ENCODE peak calls at places on chromosomes 16 and 17, in eight cellular contexts. N is fibroblast of pulmonary artery, E is cardiac fibroblast, C is mucosa of descending colon, T is MM.1S, X is thoracic aorta, H is adrenal gland, Z is coronary artery. G is an unnamed sample.

GRCh38 chr16:424033-424622 is 1.3 kb upstream of the RAB11FIP3 start:
- DNase-seq in Z (peak), E (peak), H (peak), X (peak), N (peak), T (no peak), C (no peak), G (no peak)

GRCh38 chr17:6558932-6559752 is 2.8 kb upstream of the PITPNM3 start:
- DNase-seq in X (no peak), N (peak), C (no peak), E (peak), H (peak), T (no peak), Z (no peak), G (no peak)

GRCh38 chr17:42198897-42199296 is 4.6 kb upstream of the GHDC start:
- DNase-seq in N (no peak), C (no peak), X (no peak), E (no peak), H (peak), T (no peak), Z (no peak), G (no peak)

GRCh38 chr17:75476752-75477492 is 20.5 kb downstream of the TMEM94 start:
- DNase-seq in Z (no peak), N (no peak), H (peak), C (peak), T (no peak), E (no peak), X (no peak), G (no peak)

GRCh38 chr17:73643846-73644144 is 450 bp downstream of the SDK2 start:
- DNase-seq in E (no peak), N (no peak), X (no peak), C (no peak), T (no peak), Z (no peak), H (no peak), G (no peak)

GRCh38 chr17:14748036-14748715 is 447.3 kb downstream of the HS3ST3B1 start:
- DNase-seq in H (no peak), C (no peak), X (no peak), T (no peak), E (no peak), Z (no peak), N (no peak), G (no peak)

GRCh38 chr16:89498839-89499238 is 8.5 kb upstream of the ANKRD11 start:
- DNase-seq in X (no peak), T (no peak), N (no peak), Z (no peak), E (no peak), H (peak), C (peak), G (no peak)

GRCh38 chr17:61389670-61390478 is 9.8 kb upstream of the TBX2 start:
- DNase-seq in T (peak), N (peak), C (peak), Z (no peak), H (peak), E (peak), X (no peak), G (peak)

DNA sequence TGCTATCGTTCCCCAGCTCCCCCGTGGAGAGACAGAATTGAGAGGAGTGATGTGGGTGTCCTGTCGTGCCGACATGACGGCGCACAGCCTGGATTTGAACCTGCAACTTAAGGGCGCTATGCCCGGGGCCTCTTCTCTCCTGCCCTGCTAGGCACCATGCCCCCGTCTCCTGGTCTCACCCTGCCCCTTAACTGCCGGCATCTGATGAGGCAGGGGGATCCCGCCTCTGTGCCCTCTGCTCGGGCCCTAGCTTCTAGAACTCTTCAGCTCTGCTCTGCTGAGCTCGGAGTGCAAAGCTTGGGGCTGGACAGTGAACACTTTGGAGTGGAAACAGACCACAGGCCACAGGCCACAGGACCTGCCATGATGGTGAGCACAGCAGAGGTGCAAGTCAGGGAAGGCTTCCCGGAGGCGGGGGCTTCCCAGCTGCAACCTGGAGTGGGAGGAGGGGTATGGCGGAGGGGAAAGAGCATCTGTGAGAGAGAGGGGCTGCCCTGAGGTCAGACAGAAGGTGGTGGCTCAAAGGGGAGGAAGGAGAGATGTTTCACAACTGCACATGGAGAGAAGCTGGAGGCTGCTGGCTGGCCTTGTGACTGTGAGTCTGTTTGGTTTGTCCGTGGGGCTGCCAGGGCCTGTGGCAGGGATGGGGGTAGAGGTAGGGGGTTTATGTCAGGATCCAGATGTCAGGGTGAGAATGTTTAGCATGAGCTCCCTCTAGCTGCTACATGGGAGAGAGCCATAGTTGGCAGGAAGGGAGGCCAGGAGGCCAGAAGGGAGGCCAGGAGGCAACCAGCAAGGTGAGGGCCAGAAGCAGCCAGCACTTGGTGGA is 107.8 kb downstream of the CRLF3 start:
- DNase-seq in Z (peak), H (no peak), T (no peak), N (peak), X (no peak), C (peak), E (peak), G (no peak)
- TF ChIP-seq CTCF in Z (no peak), H (no peak), T (peak), N (peak), X (no peak), C (no peak), E (peak), G (no peak)

GRCh38 chr16:59410451-59410850 is 676.3 kb upstream of the GOT2 start:
- DNase-seq in E (no peak), T (no peak), H (no peak), C (no peak), N (no peak), Z (no peak), X (no peak), G (no peak)

GRCh38 chr16:59412275-59412841 is 678.2 kb upstream of the GOT2 start:
- DNase-seq in C (no peak), T (peak), Z (no peak), N (no peak), E (no peak), X (no peak), H (no peak), G (no peak)
- TF ChIP-seq CTCF in C (no peak), T (no peak), Z (no peak), N (no peak), E (peak), X (no peak), H (no peak), G (no peak)

GRCh38 chr16:48997946-48998345 is 283.7 kb downstream of the CBLN1 start:
- DNase-seq in E (no peak), C (no peak), X (no peak), Z (no peak), T (no peak), N (no peak), H (no peak), G (no peak)

GRCh38 chr16:48999034-48999433 is 282.6 kb downstream of the CBLN1 start:
- DNase-seq in T (no peak), H (no peak), X (no peak), N (no peak), C (no peak), E (no peak), Z (peak), G (no peak)

GRCh38 chr16:49003022-49003421 is 278.6 kb downstream of the CBLN1 start:
- DNase-seq in C (no peak), X (no peak), H (no peak), Z (peak), T (no peak), E (no peak), N (no peak), G (no peak)

GRCh38 chr16:48999508-48999907 is 282.1 kb downstream of the CBLN1 start:
- DNase-seq in X (no peak), H (no peak), T (no peak), N (no peak), Z (peak), E (no peak), C (no peak), G (no peak)

DNA sequence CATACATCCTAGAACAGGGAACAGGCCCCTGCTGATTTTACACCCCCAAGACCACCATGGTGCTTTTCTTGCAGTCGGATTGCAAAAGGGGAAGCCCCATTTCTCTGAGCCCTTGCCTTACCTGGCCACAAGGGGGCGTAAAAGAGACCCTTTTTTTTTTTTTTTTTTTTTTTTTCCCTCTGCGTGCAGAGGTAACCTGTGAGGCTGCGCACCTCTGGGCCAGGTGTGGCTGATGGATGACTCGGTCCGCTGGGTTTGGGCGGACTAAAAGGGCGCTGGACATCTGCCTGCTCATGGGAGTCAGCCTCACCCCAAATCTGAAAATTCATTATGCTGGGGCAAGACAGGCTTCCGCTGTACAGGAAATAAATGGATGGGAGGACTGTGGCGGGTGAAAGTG is 281.0 kb downstream of the CBLN1 start:
- DNase-seq in N (no peak), C (no peak), T (peak), H (no peak), X (no peak), Z (peak), E (no peak), G (no peak)
- TF ChIP-seq CTCF in N (peak), C (peak), T (peak), H (peak), X (no peak), Z (no peak), E (peak), G (no peak)

DNA sequence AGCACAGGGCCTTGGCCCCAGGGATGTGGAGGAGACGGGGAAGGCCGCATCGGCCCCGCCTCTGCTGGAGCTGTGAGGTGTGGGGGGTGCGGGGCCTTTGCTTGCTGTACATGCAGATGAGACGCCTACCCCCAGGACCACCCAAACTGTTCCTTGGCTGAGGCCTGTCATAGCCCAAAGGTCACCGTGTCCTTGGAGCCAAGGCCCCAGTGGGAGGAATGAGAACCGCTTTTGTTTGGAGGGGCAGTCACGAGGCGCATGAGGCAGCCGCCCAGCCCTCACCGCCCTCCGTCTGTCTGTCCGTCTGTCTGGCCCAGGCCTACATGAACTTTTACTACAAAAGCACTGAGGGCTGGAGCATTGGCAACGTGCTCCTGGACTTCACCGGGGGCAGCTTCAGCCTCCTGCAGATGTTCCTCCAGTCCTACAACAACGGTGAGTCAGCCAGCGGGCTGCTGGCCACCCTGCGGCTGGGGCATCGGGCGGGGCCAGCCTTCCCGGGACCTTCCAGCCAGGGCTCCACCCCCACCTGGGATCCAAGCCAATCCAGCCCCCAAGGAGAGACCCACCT is 8.8 kb downstream of the TAX1BP3 start:
- DNase-seq in Z (peak), C (peak), T (peak), N (peak), X (peak), E (peak), H (peak), G (peak)
- TF ChIP-seq CTCF in Z (no peak), C (no peak), T (no peak), N (peak), X (peak), E (peak), H (no peak), G (no peak)

DNA sequence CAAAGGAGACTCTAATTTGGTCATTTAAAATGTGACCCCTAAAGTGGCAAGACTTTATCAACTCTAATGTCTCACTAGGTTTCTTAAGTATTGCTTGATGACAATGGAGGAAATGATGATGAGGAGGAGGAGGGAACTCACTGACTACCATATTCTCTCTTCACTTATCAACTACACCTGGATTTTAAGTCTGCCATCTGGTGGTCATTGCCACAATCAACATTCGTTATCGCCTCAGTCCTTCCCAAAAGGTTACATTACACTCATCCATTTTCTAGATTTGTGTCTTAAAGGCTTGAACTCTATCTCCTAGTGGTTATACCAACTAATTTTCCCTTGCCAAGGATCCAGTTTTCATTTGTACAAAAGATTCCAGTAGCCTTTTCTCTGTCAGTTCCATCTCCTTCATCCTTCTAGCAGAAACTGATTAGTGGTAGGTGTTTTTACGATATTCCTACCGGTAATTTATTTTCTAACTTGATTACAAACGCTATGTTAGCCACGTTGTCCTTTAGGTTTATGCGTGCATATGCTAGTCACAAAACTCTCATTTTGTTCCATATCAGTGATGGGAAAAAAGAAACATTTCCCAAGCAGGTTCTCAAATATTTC is 114.6 kb upstream of the NOG start:
- DNase-seq in E (peak), X (no peak), Z (no peak), H (peak), C (no peak), T (peak), N (peak), G (no peak)
- TF ChIP-seq CTCF in E (no peak), X (no peak), Z (no peak), H (peak), C (no peak), T (peak), N (peak), G (no peak)